ENCODE peak calls at places on chromosomes 13 and 19, in five cellular contexts. C is endothelial cell, T is neural crest cell, Y is AG09309, Q is pancreas. W is an unnamed sample.

GRCh38 chr13:92355213-92355612 is 871.4 kb upstream of the GPC6 start:
- DNase-seq in T (no peak), Q (no peak), C (peak), Y (no peak), W (peak)

GRCh38 chr13:112117258-112117954 is 50.5 kb downstream of the SOX1 start:
- DNase-seq in Y (no peak), C (no peak), T (no peak), Q (no peak), W (no peak)

GRCh38 chr19:16463991-16464575 is 7.7 kb downstream of the EPS15L1 start:
- DNase-seq in T (no peak), Q (no peak), C (no peak), Y (no peak), W (peak)

GRCh38 chr13:19984430-19985218 is 26.1 kb downstream of the ZMYM2 start:
- DNase-seq in Q (no peak), C (no peak), T (no peak), Y (peak), W (peak)

GRCh38 chr19:10006335-10006708 is 4.0 kb downstream of the COL5A3 start:
- DNase-seq in Q (no peak), Y (no peak), T (no peak), C (no peak), W (peak)

GRCh38 chr19:42655748-42656147 is 61.0 kb upstream of the CEACAM8 start:
- DNase-seq in Q (peak), C (no peak), Y (no peak), T (no peak), W (no peak)

GRCh38 chr19:38148337-38148736 is 75.7 kb downstream of the DPF1 start:
- DNase-seq in Y (no peak), C (no peak), Q (no peak), T (no peak), W (no peak)

GRCh38 chr19:50602935-50603334 is 34.7 kb upstream of the LRRC4B start:
- DNase-seq in Q (no peak), C (no peak), T (no peak), Y (no peak), W (no peak)

GRCh38 chr19:34365463-34366401 is 736 bp downstream of the GPI start:
- DNase-seq in C (peak), Y (no peak), Q (peak), T (peak), W (peak)

GRCh38 chr13:43263047-43263446 is 239.7 kb downstream of the DNAJC15 start:
- DNase-seq in Q (no peak), C (no peak), Y (no peak), T (no peak), W (no peak)

GRCh38 chr13:43258771-43259170 is 235.4 kb downstream of the DNAJC15 start:
- DNase-seq in C (no peak), Y (no peak), T (no peak), Q (no peak), W (no peak)

GRCh38 chr13:43261018-43261417 is 237.6 kb downstream of the DNAJC15 start:
- DNase-seq in Y (peak), C (no peak), T (no peak), Q (no peak), W (peak)

GRCh38 chr13:43251967-43252366 is 228.6 kb downstream of the DNAJC15 start:
- DNase-seq in C (no peak), T (no peak), Q (no peak), Y (no peak), W (no peak)

GRCh38 chr13:43257765-43258164 is 234.4 kb downstream of the DNAJC15 start:
- DNase-seq in Y (no peak), T (no peak), Q (no peak), C (no peak), W (no peak)
- TF ChIP-seq CTCF in Y (no peak), T (no peak), Q (no peak), C (no peak), W (no peak)

GRCh38 chr13:81929988-81930387 is 1589.1 kb upstream of the SPRY2 start:
- DNase-seq in Q (no peak), C (no peak), T (no peak), Y (no peak), W (no peak)
- TF ChIP-seq CTCF in Q (no peak), C (no peak), T (peak), Y (peak), W (no peak)

GRCh38 chr19:11090264-11091032 is 1.2 kb downstream of the LDLR start:
- DNase-seq in Q (peak), Y (peak), T (peak), C (peak), W (peak)
- TF ChIP-seq CTCF in Q (no peak), Y (no peak), T (no peak), C (no peak), W (no peak)

GRCh38 chr13:70932511-70932910 is 824.3 kb upstream of the KLHL1 start:
- DNase-seq in Q (no peak), C (no peak), Y (no peak), T (no peak), W (no peak)
- TF ChIP-seq CTCF in Q (no peak), C (no peak), Y (no peak), T (no peak), W (no peak)

DNA sequence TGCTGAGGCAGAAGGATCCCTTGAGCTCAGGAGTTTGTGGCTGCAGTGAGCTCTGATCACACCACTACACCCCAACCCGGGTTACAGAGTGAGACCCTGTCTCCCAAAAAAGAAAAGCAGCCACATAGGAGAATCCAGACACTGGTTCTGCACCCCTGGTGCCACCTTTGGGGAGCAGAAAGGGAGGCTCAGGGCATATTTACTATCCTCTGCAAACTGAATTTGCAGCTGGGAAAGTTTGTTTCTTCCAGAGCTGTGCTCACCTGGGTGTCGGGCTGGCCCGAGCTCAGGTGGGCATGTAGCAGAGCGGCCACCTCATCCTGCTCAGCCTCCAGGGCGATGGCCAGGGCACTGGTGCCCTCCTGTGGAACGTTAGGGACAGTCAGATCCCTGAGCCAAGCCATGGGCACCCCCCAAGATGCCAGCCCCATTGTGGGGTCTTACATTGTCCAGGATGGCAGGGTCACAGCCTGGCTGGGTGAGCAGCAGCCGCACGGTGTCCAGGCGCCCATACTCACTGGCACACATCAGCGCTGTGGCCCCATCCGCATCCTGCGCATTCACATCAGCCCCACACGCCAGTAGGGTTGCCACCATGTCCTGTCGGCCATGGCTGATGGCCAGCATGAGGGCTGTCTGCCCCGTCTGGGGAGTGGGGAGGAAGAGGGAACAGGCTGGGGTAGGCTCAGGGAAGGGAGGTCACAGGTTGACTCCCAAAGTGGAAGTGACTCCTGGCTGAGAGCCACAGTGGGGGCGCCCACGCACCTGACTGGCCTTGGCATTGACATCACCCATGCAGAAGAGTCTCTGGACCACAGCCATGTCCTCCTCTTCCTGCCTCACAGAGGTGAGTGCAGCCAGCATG is 3.1 kb downstream of the RPS28 start:
- DNase-seq in T (no peak), Q (peak), C (no peak), Y (no peak), W (no peak)
- TF ChIP-seq CTCF in T (no peak), Q (no peak), C (no peak), Y (no peak), W (no peak)

DNA sequence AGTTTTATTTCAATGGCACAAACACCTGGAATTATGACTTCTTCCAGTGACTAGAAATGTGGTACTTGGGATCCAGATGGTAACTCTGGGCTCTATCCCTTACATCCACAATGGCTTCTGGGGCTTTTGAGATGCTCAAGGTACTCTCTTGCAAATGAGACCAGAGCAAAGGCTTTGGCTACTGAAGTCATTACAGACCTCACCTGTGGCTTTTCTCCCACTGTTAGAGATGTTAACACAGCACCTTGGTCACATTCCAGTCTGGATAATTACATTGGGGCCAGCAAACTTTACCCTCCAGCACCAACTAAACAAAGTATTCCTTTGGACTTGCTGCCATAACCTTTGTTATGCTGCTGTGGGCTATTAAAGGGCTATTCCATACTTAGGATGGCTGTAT is 6.1 kb downstream of the ENOX1 start:
- DNase-seq in Q (no peak), Y (no peak), T (no peak), C (no peak), W (no peak)
- TF ChIP-seq CTCF in Q (no peak), Y (no peak), T (no peak), C (no peak), W (no peak)

DNA sequence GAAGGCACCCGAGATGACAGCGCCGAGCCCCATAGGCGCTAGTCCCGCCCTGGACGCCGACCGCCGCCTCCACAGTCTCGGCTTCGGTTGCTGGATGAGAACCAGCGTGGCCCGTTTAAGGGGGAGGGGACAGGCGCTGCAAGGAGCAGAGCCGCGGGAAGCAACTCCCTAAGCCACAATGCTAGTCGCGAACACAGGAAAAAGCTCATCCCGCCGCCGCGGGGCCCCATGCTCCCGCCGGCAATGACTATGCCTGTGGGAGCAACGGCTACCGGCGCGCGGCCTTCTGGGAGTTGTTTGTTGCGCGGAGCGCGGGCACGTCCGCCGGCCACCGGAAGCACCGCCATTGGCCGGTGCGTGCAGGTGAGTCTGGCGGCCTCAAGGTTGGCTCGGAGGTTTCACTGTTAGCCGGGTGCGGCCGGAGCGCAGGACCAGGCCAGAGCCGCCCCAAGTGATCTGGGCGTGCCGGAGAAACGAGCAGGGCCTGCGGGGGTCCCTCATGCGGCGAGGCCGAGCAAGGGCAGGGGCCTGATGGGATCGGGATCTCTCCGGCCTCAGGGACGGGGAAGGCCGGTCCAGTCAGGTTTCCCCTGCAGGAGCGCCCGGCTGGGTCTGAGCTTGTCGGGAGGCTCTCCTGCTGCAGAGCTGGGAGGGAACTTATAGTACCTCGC is at the start of gene ZNF544:
- DNase-seq in C (peak), Q (peak), Y (peak), T (peak), W (peak)
- TF ChIP-seq CTCF in C (peak), Q (no peak), Y (peak), T (no peak), W (peak)

W was measured in fibroblast of the aortic adventitia.